ENCODE peak calls at places on chromosomes 4 and X, in seven cellular contexts. O is tibial nerve; H is OCI-LY7; I is BE2C; E is ovary; P is H9; Y is CD4-positive, CD25-positive, alpha-beta regulatory T cell. J is an unnamed sample.
A peak's percentile ranks its signal among the peaks of the same experiment; 100 is the strongest.

GRCh38 chrX:132953358-132953757 is 5.1 kb downstream of the HS6ST2 start:
- DNase-seq in O (no peak), H (no peak), I (peak; percentile 15), E (no peak), P (no peak), Y (no peak), J (peak; percentile 13)

GRCh38 chr4:7646384-7647061 is 211.8 kb upstream of the PSAPL1 start:
- DNase-seq in O (no peak), H (no peak), I (no peak), E (no peak), P (no peak), Y (no peak), J (no peak)

GRCh38 chr4:185541251-185541671 is 6.0 kb upstream of the PDLIM3 start:
- DNase-seq in O (no peak), H (no peak), I (no peak), E (peak; percentile 81), P (no peak), Y (no peak), J (no peak)

GRCh38 chrX:15334561-15334960 is 762 bp downstream of the PIGA start:
- DNase-seq in O (no peak), H (peak; percentile 11), I (no peak), E (no peak), P (no peak), Y (peak; percentile 59), J (no peak)

GRCh38 chrX:25144043-25144940 is 128.5 kb upstream of the ARX start:
- DNase-seq in O (peak; percentile 68), H (peak; percentile 29), I (peak; percentile 61), E (peak; percentile 77), P (peak; percentile 56), Y (peak; percentile 38), J (peak; percentile 88)

GRCh38 chr4:15451866-15452765 is 17.6 kb upstream of the CC2D2A start:
- DNase-seq in O (peak; percentile 50), H (no peak), I (no peak), E (no peak), P (no peak), Y (no peak), J (peak; percentile 23)

GRCh38 chrX:15674514-15674898 is 9.9 kb upstream of the CLTRN start:
- DNase-seq in O (peak; percentile 86), H (peak; percentile 92), I (peak; percentile 85), E (peak; percentile 97), P (no peak), Y (peak; percentile 94), J (peak; percentile 92)

GRCh38 chr4:151202851-151203455 is 74.0 kb upstream of the PRSS48 start:
- DNase-seq in O (no peak), H (no peak), I (no peak), E (no peak), P (no peak), Y (no peak), J (no peak)

GRCh38 chr4:5120067-5120466 is 68.8 kb downstream of the STK32B start:
- DNase-seq in O (no peak), H (no peak), I (no peak), E (no peak), P (no peak), Y (no peak), J (no peak)

GRCh38 chr4:3644849-3645627 is 112.8 kb upstream of the LRPAP1 start:
- DNase-seq in O (no peak), H (no peak), I (peak; percentile 68), E (no peak), P (no peak), Y (no peak), J (no peak)

GRCh38 chrX:136268051-136269048 is 17.1 kb upstream of the MAP7D3 start:
- DNase-seq in O (peak; percentile 61), H (peak; percentile 63), I (peak; percentile 45), E (no peak), P (no peak), Y (peak; percentile 69), J (peak; percentile 24)

GRCh38 chr4:124234771-124235170 is 477.8 kb downstream of the ANKRD50 start:
- DNase-seq in O (no peak), H (no peak), I (no peak), E (no peak), P (no peak), Y (no peak), J (no peak)

GRCh38 chr4:99938243-99938753 is 8.1 kb downstream of the DNAJB14 start:
- DNase-seq in O (no peak), H (no peak), I (no peak), E (no peak), P (no peak), Y (no peak), J (no peak)

GRCh38 chr4:167595898-167596297 is 361.6 kb upstream of the SPOCK3 start:
- DNase-seq in O (no peak), H (no peak), I (no peak), E (no peak), P (no peak), Y (no peak), J (no peak)

GRCh38 chr4:123421227-123421941 is 24.8 kb downstream of the SPRY1 start:
- DNase-seq in O (no peak), H (no peak), I (no peak), E (no peak), P (no peak), Y (peak; percentile 34), J (no peak)

GRCh38 chr4:53490965-53491622 is 100.2 kb downstream of the LNX1 start:
- DNase-seq in O (peak; percentile 74), H (peak; percentile 45), I (peak; percentile 19), E (no peak), P (no peak), Y (peak; percentile 14), J (peak; percentile 49)

GRCh38 chr4:11954093-11954492 is 525.4 kb upstream of the HS3ST1 start:
- DNase-seq in O (no peak), H (peak; percentile 4), I (no peak), E (no peak), P (no peak), Y (no peak), J (peak; percentile 44)

GRCh38 chr4:93719552-93719951 is 109.0 kb upstream of the ATOH1 start:
- DNase-seq in O (no peak), H (no peak), I (no peak), E (no peak), P (no peak), Y (no peak), J (no peak)

GRCh38 chrX:82218361-82218760 is 1016.5 kb downstream of the SH3BGRL start:
- DNase-seq in O (no peak), H (peak; percentile 48), I (no peak), E (no peak), P (no peak), Y (peak; percentile 38), J (peak; percentile 44)

GRCh38 chr4:24856586-24856985 is 56.3 kb downstream of the CCDC149 start:
- DNase-seq in O (no peak), H (no peak), I (no peak), E (no peak), P (no peak), Y (no peak), J (peak; percentile 23)
- H3K4me1 ChIP-seq in O (peaks cover 13% of the 10 kb centered on the region), H (no peaks in the 10 kb centered on the region), I (no peaks in the 10 kb centered on the region), E (peaks cover 4% of the 10 kb centered on the region), P (no peaks in the 10 kb centered on the region), Y (no peaks in the 10 kb centered on the region), J (no peaks in the 10 kb centered on the region)

DNA sequence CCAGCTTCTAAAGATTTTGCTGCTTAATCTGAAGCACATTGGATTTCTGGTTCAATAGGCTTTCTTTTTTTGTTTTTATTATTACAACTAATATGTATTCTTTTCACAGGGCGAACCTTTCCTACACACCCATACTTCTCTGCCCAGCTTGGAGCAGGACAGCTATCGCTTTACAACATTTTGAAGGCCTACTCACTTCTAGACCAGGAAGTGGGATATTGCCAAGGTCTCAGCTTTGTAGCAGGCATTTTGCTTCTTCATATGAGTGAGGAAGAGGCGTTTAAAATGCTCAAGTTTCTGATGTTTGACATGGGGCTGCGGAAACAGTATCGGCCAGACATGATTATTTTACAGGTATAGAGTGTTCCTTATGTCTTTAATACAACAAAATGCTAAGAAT is 155.4 kb downstream of the PTTG2 start:
- DNase-seq in O (no peak), H (no peak), I (no peak), E (no peak), P (no peak), Y (no peak), J (no peak)
- H3K4me1 ChIP-seq in O (no peaks in the 10 kb centered on the region), H (no peaks in the 10 kb centered on the region), I (peaks cover 3% of the 10 kb centered on the region), E (peaks cover 10% of the 10 kb centered on the region), P (peaks cover 22% of the 10 kb centered on the region), Y (no peaks in the 10 kb centered on the region), J (peaks cover 40% of the 10 kb centered on the region)

GRCh38 chr4:41122775-41123174 is 91.6 kb downstream of the APBB2 start:
- DNase-seq in O (no peak), H (no peak), I (no peak), E (no peak), P (peak; percentile 73), Y (no peak), J (no peak)
- H3K4me1 ChIP-seq in O (peaks cover 17% of the 10 kb centered on the region), H (no peaks in the 10 kb centered on the region), I (no peaks in the 10 kb centered on the region), E (peaks cover 14% of the 10 kb centered on the region), P (peaks cover 5% of the 10 kb centered on the region), Y (no peaks in the 10 kb centered on the region), J (peaks cover 16% of the 10 kb centered on the region)

GRCh38 chr4:128525387-128525786 is 237.8 kb upstream of the PGRMC2 start:
- DNase-seq in O (no peak), H (no peak), I (no peak), E (no peak), P (no peak), Y (no peak), J (no peak)

GRCh38 chr4:128528793-128529553 is 241.4 kb upstream of the PGRMC2 start:
- DNase-seq in O (peak; percentile 31), H (no peak), I (no peak), E (no peak), P (peak; percentile 64), Y (no peak), J (peak; percentile 64)

GRCh38 chr4:128528177-128528576 is 240.6 kb upstream of the PGRMC2 start:
- DNase-seq in O (no peak), H (no peak), I (no peak), E (no peak), P (no peak), Y (no peak), J (no peak)

GRCh38 chr4:128525939-128526630 is 238.5 kb upstream of the PGRMC2 start:
- DNase-seq in O (no peak), H (no peak), I (no peak), E (no peak), P (no peak), Y (no peak), J (no peak)

DNA sequence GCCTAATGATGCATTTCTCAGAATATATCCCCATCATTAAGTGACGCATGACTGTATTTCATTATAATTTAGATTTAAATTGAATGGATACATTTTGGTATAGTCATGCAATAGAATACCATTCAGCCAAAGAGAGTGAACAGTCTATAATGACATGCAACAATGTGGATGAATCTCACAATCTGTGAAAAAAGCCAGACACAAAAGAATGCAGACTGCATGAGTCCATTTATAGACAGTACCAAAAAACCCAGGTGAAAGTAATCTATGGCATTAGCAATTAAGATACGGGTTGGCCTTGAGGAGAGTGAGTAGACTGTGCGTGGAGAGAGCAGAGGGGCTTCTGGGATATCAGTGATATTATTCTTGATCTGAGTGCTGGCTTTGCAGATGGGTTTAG is 239.7 kb upstream of the PGRMC2 start:
- DNase-seq in O (no peak), H (no peak), I (no peak), E (no peak), P (no peak), Y (no peak), J (no peak)
- H3K4me1 ChIP-seq in O (peaks cover 8% of the 10 kb centered on the region), H (no peaks in the 10 kb centered on the region), I (no peaks in the 10 kb centered on the region), E (peaks cover 3% of the 10 kb centered on the region), P (peaks cover 6% of the 10 kb centered on the region), Y (no peaks in the 10 kb centered on the region), J (peaks cover 16% of the 10 kb centered on the region)

J was measured in neural progenitor cell.